ENCODE peak calls at places on chromosomes 7 and 10, in four cellular contexts. E is stomach, I is neural progenitor cell, B is thoracic aorta. Q is an unnamed sample.

GRCh38 chr10:36375107-36375506 is 733.0 kb upstream of the FZD8 start:
- DNase-seq in E (no peak), I (no peak), B (no peak), Q (no peak)

GRCh38 chr10:37754538-37755323 is 102.7 kb downstream of the ZNF248 start:
- DNase-seq in E (peak; percentile 36), I (peak; percentile 45), B (no peak), Q (no peak)

GRCh38 chr10:80917636-80918035 is 379.9 kb downstream of the SH2D4B start:
- DNase-seq in E (no peak), I (no peak), B (no peak), Q (no peak)

GRCh38 chr10:100826983-100827818 is 81.8 kb downstream of the PAX2 start:
- DNase-seq in E (peak; percentile 35), I (peak; percentile 78), B (no peak), Q (no peak)

GRCh38 chr10:37535459-37536246 is 321.8 kb downstream of the ZNF248 start:
- DNase-seq in E (no peak), I (peak; percentile 58), B (no peak), Q (no peak)

GRCh38 chr10:111142082-111142481 is 65.3 kb downstream of the ADRA2A start:
- DNase-seq in E (no peak), I (no peak), B (no peak), Q (no peak)

GRCh38 chr10:3192856-3193635 is 20.5 kb upstream of the PITRM1 start:
- DNase-seq in E (peak; percentile 66), I (peak; percentile 64), B (no peak), Q (no peak)

GRCh38 chr7:47026733-47027450 is 555.0 kb downstream of the TNS3 start:
- DNase-seq in E (no peak), I (no peak), B (no peak), Q (no peak)

GRCh38 chr10:15791816-15792524 is 68.3 kb downstream of the MINDY3 start:
- DNase-seq in E (no peak), I (no peak), B (peak; percentile 12), Q (no peak)

GRCh38 chr10:15719899-15720634 is at the start of gene ITGA8:
- DNase-seq in E (no peak), I (peak; percentile 73), B (no peak), Q (no peak)

GRCh38 chr7:128281605-128282380 is 40.7 kb downstream of the LEP start:
- DNase-seq in E (no peak), I (no peak), B (no peak), Q (no peak)

GRCh38 chr7:16431646-16432424 is 10.5 kb upstream of the CRPPA start:
- DNase-seq in E (peak; percentile 27), I (peak; percentile 53), B (no peak), Q (no peak)

GRCh38 chr10:132860527-132860926 is 74.6 kb upstream of the NKX6-2 start:
- DNase-seq in E (no peak), I (no peak), B (no peak), Q (peak; percentile 24)

GRCh38 chr10:76509501-76509900 is 1078.1 kb downstream of the LRMDA start:
- DNase-seq in E (no peak), I (peak; percentile 5), B (no peak), Q (no peak)

GRCh38 chr10:17675638-17676037 is 31.7 kb downstream of the STAM start:
- DNase-seq in E (no peak), I (peak; percentile 16), B (no peak), Q (no peak)

GRCh38 chr7:45435846-45436245 is 138.3 kb upstream of the ADCY1 start:
- DNase-seq in E (no peak), I (no peak), B (no peak), Q (no peak)

GRCh38 chr7:100705341-100705752 is 574 bp upstream of the POP7 start:
- DNase-seq in E (peak; percentile 76), I (peak; percentile 88), B (no peak), Q (peak; percentile 73)

GRCh38 chr7:120740348-120740747 is 117.6 kb downstream of the TSPAN12 start:
- DNase-seq in E (no peak), I (no peak), B (no peak), Q (no peak)

GRCh38 chr7:133912916-133913697 is 214.0 kb upstream of the LRGUK start:
- DNase-seq in E (no peak), I (no peak), B (no peak), Q (no peak)

GRCh38 chr10:30645340-30645827 is 15.8 kb upstream of the LYZL2 start:
- DNase-seq in E (no peak), I (peak; percentile 68), B (no peak), Q (no peak)

GRCh38 chr10:52463831-52464230 is 149.8 kb downstream of the DKK1 start:
- DNase-seq in E (no peak), I (peak; percentile 21), B (no peak), Q (no peak)

GRCh38 chr10:52464725-52465124 is 150.6 kb downstream of the DKK1 start:
- DNase-seq in E (no peak), I (no peak), B (no peak), Q (no peak)

GRCh38 chr10:52469970-52470705 is 156.1 kb downstream of the DKK1 start:
- DNase-seq in E (no peak), I (no peak), B (no peak), Q (no peak)

GRCh38 chr10:52466464-52466863 is 152.4 kb downstream of the DKK1 start:
- DNase-seq in E (no peak), I (no peak), B (no peak), Q (no peak)

DNA sequence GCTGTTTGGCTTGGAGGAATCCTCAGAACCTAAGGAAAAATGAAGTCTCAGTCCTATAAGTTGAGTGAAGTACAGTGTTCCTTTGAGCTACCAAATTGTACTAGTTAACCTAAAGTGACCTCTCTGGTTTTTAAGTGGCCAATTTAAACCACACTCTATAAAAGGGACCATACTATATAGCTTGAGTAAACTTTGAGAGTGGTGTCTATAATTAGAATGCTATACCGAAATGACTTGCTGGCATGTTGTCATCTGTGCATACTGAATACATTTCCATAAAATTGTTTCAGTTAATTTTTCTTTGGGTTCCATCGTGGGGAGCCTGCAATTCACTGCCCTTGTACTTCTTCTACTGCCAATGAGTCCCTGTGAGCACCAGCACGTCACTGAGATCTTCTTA is 151.1 kb downstream of the DKK1 start:
- DNase-seq in E (no peak), I (no peak), B (no peak), Q (no peak)
- H3K4me3 ChIP-seq in E (no peak overlapping the region), I (no peak overlapping the region), B (no peak overlapping the region), Q (no peak overlapping the region)

GRCh38 chr10:47151880-47152279 is 148.1 kb upstream of the GDF10 start:
- DNase-seq in E (no peak), I (no peak), B (no peak), Q (no peak)
- TF ChIP-seq CTCF in E (no peak), I (no peak), B (no peak), Q (no peak)

GRCh38 chr10:34641147-34641912 is 173.8 kb downstream of the PARD3 start:
- DNase-seq in E (no peak), I (no peak), B (no peak), Q (no peak)

GRCh38 chr10:34641913-34642558 is 173.1 kb downstream of the PARD3 start:
- DNase-seq in E (no peak), I (no peak), B (no peak), Q (no peak)

GRCh38 chr10:34635111-34635510 is 180.0 kb downstream of the PARD3 start:
- DNase-seq in E (no peak), I (no peak), B (no peak), Q (no peak)

GRCh38 chr10:34637419-34637911 is 177.6 kb downstream of the PARD3 start:
- DNase-seq in E (peak; percentile 68), I (peak; percentile 84), B (no peak), Q (peak; percentile 34)

GRCh38 chr10:34638405-34639054 is 176.6 kb downstream of the PARD3 start:
- DNase-seq in E (peak; percentile 84), I (peak; percentile 75), B (peak; percentile 60), Q (peak; percentile 83)
- H3K4me3 ChIP-seq in E (no peak overlapping the region), I (no peak overlapping the region), B (no peak overlapping the region), Q (no peak overlapping the region)

GRCh38 chr7:24881622-24882021 is 98.4 kb downstream of the OSBPL3 start:
- DNase-seq in E (no peak), I (no peak), B (no peak), Q (no peak)
- TF ChIP-seq CTCF in E (no peak), I (no peak), B (no peak), Q (no peak)

DNA sequence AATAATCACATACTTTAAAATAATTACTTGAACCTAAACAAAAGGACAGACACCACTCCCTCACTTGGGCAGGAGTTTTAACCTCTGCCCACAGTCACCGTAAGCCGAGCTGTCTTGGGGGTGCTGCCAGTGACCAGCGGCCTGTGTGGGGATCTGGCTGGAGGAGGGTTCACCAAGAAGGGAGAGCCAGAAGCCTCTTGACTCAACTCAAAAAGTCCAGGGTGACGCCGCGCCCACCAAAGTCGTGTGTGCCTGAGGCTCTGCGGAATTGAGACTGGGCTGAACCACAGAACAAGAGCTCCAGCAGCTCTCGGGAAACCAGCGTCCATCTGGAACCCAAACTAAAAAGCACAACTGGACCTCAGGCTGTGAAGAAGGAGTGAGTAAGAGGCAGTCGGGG is 35.8 kb downstream of the ZFAND2A start:
- DNase-seq in E (no peak), I (no peak), B (no peak), Q (peak; percentile 37)
- H3K4me3 ChIP-seq in E (peak overlapping the region; percentile 14), I (no peak overlapping the region), B (peak overlapping the region; percentile 74), Q (peak overlapping the region; percentile 20)

GRCh38 chr7:53351681-53352080 is 316.2 kb downstream of the POM121L12 start:
- DNase-seq in E (no peak), I (no peak), B (no peak), Q (no peak)

GRCh38 chr7:53350241-53350640 is 314.8 kb downstream of the POM121L12 start:
- DNase-seq in E (no peak), I (peak; percentile 74), B (no peak), Q (no peak)
- TF ChIP-seq CTCF in E (no peak), I (peak; percentile 83), B (no peak), Q (no peak)

GRCh38 chr7:49883933-49884332 is 110.5 kb downstream of the VWC2 start:
- DNase-seq in E (no peak), I (no peak), B (no peak), Q (no peak)

DNA sequence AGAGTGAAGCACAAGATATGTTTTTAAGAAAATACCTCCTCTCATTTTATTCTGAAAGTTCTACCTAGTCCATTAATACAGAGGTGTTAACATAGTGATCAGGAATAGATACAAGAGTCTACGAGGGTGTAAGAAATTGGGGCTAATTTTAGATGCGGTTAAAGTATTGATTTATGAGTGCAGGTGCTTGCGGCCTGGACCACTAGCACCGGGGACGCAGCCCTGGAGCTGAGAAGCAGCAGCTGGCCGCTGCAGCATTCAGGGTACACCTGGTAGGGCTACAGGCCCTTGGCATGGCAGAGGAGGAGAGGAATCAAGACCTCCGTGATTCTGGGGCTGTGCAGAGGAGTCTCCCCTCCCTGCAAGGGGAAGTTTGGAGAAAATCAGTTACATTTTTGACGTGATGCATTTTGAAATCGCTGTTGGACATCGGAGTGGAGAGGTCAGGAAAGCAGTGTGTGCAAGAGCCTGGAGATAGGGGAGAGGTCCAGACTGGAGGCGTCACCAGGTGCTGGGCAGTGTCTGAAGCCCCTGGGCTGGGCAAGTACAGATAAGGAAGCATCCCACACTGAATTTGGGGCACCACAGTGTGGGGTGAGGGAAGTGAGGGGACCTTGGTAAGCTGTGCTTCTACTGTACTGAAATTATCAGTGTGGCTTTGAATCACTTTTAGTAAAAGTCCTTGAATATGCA is 112.3 kb downstream of the VWC2 start:
- DNase-seq in E (no peak), I (no peak), B (no peak), Q (no peak)
- H3K4me3 ChIP-seq in E (no peak overlapping the region), I (no peak overlapping the region), B (no peak overlapping the region), Q (no peak overlapping the region)

DNA sequence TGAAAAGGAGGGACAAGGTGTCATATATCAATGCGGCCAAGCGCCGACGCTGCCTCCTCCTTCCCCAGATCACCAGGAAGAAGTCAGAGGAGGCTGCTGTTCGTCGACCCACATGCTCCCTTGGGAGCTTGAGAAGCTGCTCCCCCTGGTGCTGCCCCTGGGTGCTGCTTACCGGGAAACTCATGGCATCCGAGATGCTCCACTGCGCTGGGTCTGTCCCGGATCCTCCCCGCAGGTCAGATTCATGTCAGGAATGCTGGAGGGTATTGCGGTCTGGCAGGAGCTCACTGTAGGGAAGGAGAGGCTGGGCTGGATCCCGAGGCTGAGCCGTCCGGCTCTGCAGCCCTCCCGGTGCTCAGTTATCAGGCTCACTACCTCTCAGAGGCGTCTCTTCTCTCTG is 123.7 kb upstream of the FAM20C start:
- DNase-seq in E (no peak), I (no peak), B (no peak), Q (no peak)
- TF ChIP-seq CTCF in E (no peak), I (peak; percentile 24), B (no peak), Q (no peak)

Q was measured in breast epithelium.